ENCODE peak calls at places on chromosomes 2 and 18, in seven cellular contexts. V is stimulated activated CD8-positive, alpha-beta memory T cell treated with anti-CD3 and anti-CD28 coated beads, Interleukin-15, amount 100 ng/mL, for 4 hours; Z is head of caudate nucleus; B is GM12864; E is hypothalamus; P is NCI-H524; S is NAMALWA. L is an unnamed sample.

GRCh38 chr2:72204156-72204781 is 56.6 kb upstream of the CYP26B1 start:
- DNase-seq in V (no peak), Z (no peak), B (no peak), E (no peak), P (no peak), S (no peak), L (no peak)

GRCh38 chr18:34956663-34957062 is 84.5 kb upstream of the MAPRE2 start:
- DNase-seq in V (no peak), Z (no peak), B (no peak), E (no peak), P (no peak), S (no peak), L (no peak)

GRCh38 chr18:58611471-58612131 is 17.3 kb downstream of the ALPK2 start:
- DNase-seq in V (no peak), Z (no peak), B (no peak), E (no peak), P (no peak), S (no peak), L (no peak)

GRCh38 chr2:191657977-191658376 is 20.0 kb upstream of the NABP1 start:
- DNase-seq in V (no peak), Z (no peak), B (no peak), E (no peak), P (no peak), S (no peak), L (no peak)

GRCh38 chr2:196750291-196750923 is 49.1 kb downstream of the GTF3C3 start:
- DNase-seq in V (no peak), Z (no peak), B (no peak), E (no peak), P (peak), S (peak), L (peak)

GRCh38 chr2:173150087-173150486 is 74.4 kb downstream of the MAP3K20 start:
- DNase-seq in V (no peak), Z (no peak), B (no peak), E (no peak), P (no peak), S (no peak), L (no peak)

GRCh38 chr2:127076290-127076689 is 30.7 kb downstream of the BIN1 start:
- DNase-seq in V (no peak), Z (no peak), B (no peak), E (no peak), P (no peak), S (no peak), L (no peak)

GRCh38 chr2:190169221-190170072 is 106.9 kb upstream of the MSTN start:
- DNase-seq in V (no peak), Z (no peak), B (no peak), E (no peak), P (no peak), S (no peak), L (no peak)

GRCh38 chr2:213306320-213306942 is 22.2 kb downstream of the SPAG16 start:
- DNase-seq in V (no peak), Z (no peak), B (no peak), E (no peak), P (no peak), S (no peak), L (no peak)

GRCh38 chr2:133109772-133110171 is 439.8 kb upstream of the LYPD1 start:
- DNase-seq in V (no peak), Z (no peak), B (no peak), E (no peak), P (no peak), S (no peak), L (no peak)